ENCODE peak calls at places on chromosome 16, in six cellular contexts. E, K, Y, Z, J and U are unnamed samples.

GRCh38 chr16:22207715-22208360 is 1.8 kb downstream of the EEF2K start:
- DNase-seq in E (no peak), K (no peak), Y (no peak), Z (no peak), J (no peak), U (no peak)

GRCh38 chr16:19185510-19185851 is 17.4 kb downstream of the SYT17 start:
- DNase-seq in E (no peak), K (no peak), Y (no peak), Z (no peak), J (no peak), U (no peak)

GRCh38 chr16:64311241-64311640 is 810.6 kb downstream of the CDH11 start:
- DNase-seq in E (no peak), K (no peak), Y (no peak), Z (no peak), J (no peak), U (no peak)

GRCh38 chr16:81796585-81797346 is 17.7 kb downstream of the PLCG2 start:
- DNase-seq in E (no peak), K (no peak), Y (no peak), Z (no peak), J (no peak), U (peak; percentile 58)

GRCh38 chr16:84504420-84505248 is at the start of gene MEAK7:
- DNase-seq in E (peak; percentile 98), K (peak; percentile 98), Y (peak; percentile 100), Z (peak; percentile 98), J (peak; percentile 86), U (peak; percentile 98)

GRCh38 chr16:12092347-12092882 is 115.9 kb downstream of the SNX29 start:
- DNase-seq in E (peak; percentile 13), K (peak; percentile 47), Y (no peak), Z (peak; percentile 38), J (no peak), U (no peak)

GRCh38 chr16:52549011-52549692 is 2.2 kb upstream of the TOX3 start:
- DNase-seq in E (peak; percentile 21), K (no peak), Y (no peak), Z (peak; percentile 75), J (no peak), U (no peak)

GRCh38 chr16:28304214-28304613 is 11.9 kb downstream of the SBK1 start:
- DNase-seq in E (peak; percentile 35), K (peak; percentile 31), Y (peak; percentile 72), Z (peak; percentile 48), J (no peak), U (peak; percentile 69)

GRCh38 chr16:11431915-11432465 is 86.7 kb downstream of the RMI2 start:
- DNase-seq in E (no peak), K (no peak), Y (no peak), Z (peak; percentile 80), J (no peak), U (no peak)

GRCh38 chr16:77555781-77556180 is 120.9 kb upstream of the ADAMTS18 start:
- DNase-seq in E (no peak), K (no peak), Y (no peak), Z (no peak), J (no peak), U (no peak)

GRCh38 chr16:50093607-50094570 is 28.1 kb downstream of the HEATR3 start:
- DNase-seq in E (no peak), K (peak; percentile 48), Y (no peak), Z (no peak), J (no peak), U (peak; percentile 21)

GRCh38 chr16:49625311-49626035 is 230.4 kb downstream of the ZNF423 start:
- DNase-seq in E (no peak), K (no peak), Y (no peak), Z (no peak), J (no peak), U (no peak)

GRCh38 chr16:50261707-50262235 is 4.6 kb upstream of the ADCY7 start:
- DNase-seq in E (peak; percentile 21), K (no peak), Y (no peak), Z (peak; percentile 57), J (no peak), U (no peak)

GRCh38 chr16:30053376-30054015 is 12.1 kb upstream of the ALDOA start:
- DNase-seq in E (no peak), K (peak; percentile 59), Y (no peak), Z (no peak), J (no peak), U (peak; percentile 42)

GRCh38 chr16:68590201-68590994 is 51.3 kb downstream of the ZFP90 start:
- DNase-seq in E (peak; percentile 71), K (peak; percentile 38), Y (peak; percentile 62), Z (peak; percentile 60), J (no peak), U (peak; percentile 82)

GRCh38 chr16:88430185-88430523 is 22.9 kb upstream of the ZFPM1 start:
- DNase-seq in E (no peak), K (peak; percentile 5), Y (no peak), Z (no peak), J (no peak), U (peak; percentile 51)

GRCh38 chr16:84444476-84444875 is 60.0 kb downstream of the MEAK7 start:
- DNase-seq in E (no peak), K (no peak), Y (no peak), Z (no peak), J (no peak), U (no peak)

GRCh38 chr16:285146-286055 is 2.4 kb downstream of the PDIA2 start:
- DNase-seq in E (no peak), K (no peak), Y (no peak), Z (no peak), J (no peak), U (no peak)

GRCh38 chr16:82061861-82062525 is 26.9 kb downstream of the HSD17B2 start:
- DNase-seq in E (peak; percentile 57), K (peak; percentile 55), Y (peak; percentile 53), Z (no peak), J (no peak), U (peak; percentile 63)

GRCh38 chr16:83068686-83069085 is 441.9 kb downstream of the CDH13 start:
- DNase-seq in E (no peak), K (peak; percentile 91), Y (no peak), Z (no peak), J (no peak), U (no peak)

GRCh38 chr16:22859925-22860324 is 46.0 kb downstream of the HS3ST2 start:
- DNase-seq in E (no peak), K (no peak), Y (no peak), Z (no peak), J (no peak), U (no peak)

GRCh38 chr16:51148674-51149228 is 2.3 kb downstream of the SALL1 start:
- DNase-seq in E (no peak), K (no peak), Y (no peak), Z (no peak), J (no peak), U (peak; percentile 23)

GRCh38 chr16:73205153-73205549 is 157.2 kb upstream of the ZFHX3 start:
- DNase-seq in E (no peak), K (no peak), Y (no peak), Z (no peak), J (no peak), U (no peak)

GRCh38 chr16:84919267-84919666 is 92.1 kb downstream of the ZDHHC7 start:
- DNase-seq in E (no peak), K (no peak), Y (no peak), Z (no peak), J (no peak), U (no peak)

DNA sequence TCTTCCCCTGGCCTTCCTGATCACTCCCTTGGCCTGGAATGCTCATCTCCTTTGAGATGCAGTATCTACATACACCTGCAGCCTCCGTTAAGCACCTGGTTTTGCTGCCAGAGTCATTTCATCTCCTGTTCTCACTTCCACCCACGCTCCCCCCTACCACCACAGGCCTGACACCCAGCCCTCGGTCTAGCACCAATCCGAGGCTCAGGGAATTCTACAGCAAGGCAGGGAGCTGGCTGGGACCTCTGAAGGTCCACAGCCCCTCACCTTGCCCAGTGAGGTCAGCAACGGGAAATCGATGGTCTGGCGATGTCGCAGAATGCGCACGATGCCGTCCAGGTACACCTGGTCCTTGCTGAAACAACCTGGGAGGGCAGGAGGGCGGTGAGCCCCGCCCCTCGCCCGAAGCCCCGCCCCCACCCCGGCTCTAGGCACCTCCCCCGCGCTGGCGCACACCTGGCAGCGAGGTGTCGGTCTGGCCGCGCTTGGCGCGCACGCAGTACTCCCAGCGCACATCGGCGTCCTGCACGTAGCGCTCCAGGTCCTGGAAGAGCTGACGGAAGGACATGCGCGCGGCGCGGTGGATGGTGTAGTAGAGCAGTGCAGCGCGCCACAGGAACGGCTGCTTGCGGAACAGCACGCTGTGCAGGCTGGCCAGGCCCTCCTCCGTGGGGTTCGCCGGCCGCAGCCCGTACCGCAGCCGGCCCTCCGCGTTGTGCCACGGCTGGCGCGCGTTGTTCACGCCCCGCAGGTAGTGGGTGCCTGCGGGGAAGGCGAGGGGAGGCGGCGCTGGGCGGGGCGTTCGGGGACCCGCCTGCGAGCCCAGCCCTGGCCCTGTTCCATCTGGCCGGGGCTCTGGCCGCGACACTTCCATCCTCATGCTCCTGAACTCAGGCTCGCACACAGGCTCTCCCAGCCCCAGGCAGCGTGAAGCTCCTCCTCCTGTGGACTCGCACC is 5.7 kb downstream of the MATCAP1 start:
- DNase-seq in E (peak; percentile 76), K (peak; percentile 42), Y (peak; percentile 47), Z (peak; percentile 65), J (no peak), U (peak; percentile 43)
- TF ChIP-seq MYC in E (no peak), K (no peak), Y (no peak), Z (peak; percentile 84), J (no peak), U (no peak)

GRCh38 chr16:4918790-4919210 is 18.1 kb downstream of the PPL start:
- DNase-seq in E (no peak), K (no peak), Y (no peak), Z (no peak), J (no peak), U (no peak)
- TF ChIP-seq MYC in E (no peak), K (no peak), Y (no peak), Z (no peak), J (no peak), U (no peak)

GRCh38 chr16:79901522-79901921 is 301.0 kb upstream of the MAF start:
- DNase-seq in E (no peak), K (no peak), Y (no peak), Z (no peak), J (no peak), U (no peak)

GRCh38 chr16:79898703-79899102 is 298.2 kb upstream of the MAF start:
- DNase-seq in E (no peak), K (no peak), Y (no peak), Z (no peak), J (no peak), U (no peak)

GRCh38 chr16:79897087-79897443 is 296.5 kb upstream of the MAF start:
- DNase-seq in E (no peak), K (no peak), Y (no peak), Z (no peak), J (no peak), U (no peak)

GRCh38 chr16:79897444-79898146 is 297.1 kb upstream of the MAF start:
- DNase-seq in E (peak; percentile 44), K (no peak), Y (peak; percentile 74), Z (peak; percentile 94), J (no peak), U (no peak)

GRCh38 chr16:79899316-79900110 is 299.0 kb upstream of the MAF start:
- DNase-seq in E (no peak), K (no peak), Y (no peak), Z (no peak), J (no peak), U (no peak)
- TF ChIP-seq MYC in E (no peak), K (no peak), Y (no peak), Z (no peak), J (no peak), U (no peak)

DNA sequence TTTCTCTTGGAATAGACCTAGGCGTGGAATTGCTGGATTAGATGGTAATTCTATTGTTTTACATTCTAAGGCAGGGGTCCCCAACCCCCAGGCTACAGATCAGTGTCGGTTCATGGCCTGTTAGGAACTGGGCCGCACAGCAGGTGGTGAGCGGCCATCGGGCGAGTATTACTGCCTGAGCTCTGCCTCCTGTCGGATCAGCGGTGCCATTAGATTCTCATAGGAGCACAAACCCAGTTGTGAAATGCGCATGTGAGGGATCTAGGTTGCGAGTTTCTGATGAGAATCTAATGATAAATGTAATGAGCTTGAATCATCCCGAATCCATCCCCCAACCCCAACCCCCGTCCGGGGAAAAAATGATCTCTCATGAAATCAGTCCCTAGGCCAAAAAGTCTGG is 23.0 kb downstream of the NLRC5 start:
- DNase-seq in E (no peak), K (no peak), Y (peak; percentile 44), Z (no peak), J (no peak), U (no peak)
- TF ChIP-seq MYC in E (no peak), K (no peak), Y (no peak), Z (no peak), J (no peak), U (no peak)